ENCODE peak calls at places on chromosomes 11 and 22, in seven cellular contexts. I is HCT116, A is K562, C is H1, F is SK-N-SH, V is HepG2, Y is GM12878. H is an unnamed sample.

GRCh38 chr11:64787526-64788320 is 9.4 kb upstream of the SF1 start:
- DNase-seq in I (no peak), A (peak), C (no peak), F (peak), V (peak), Y (no peak), H (peak)

GRCh38 chr11:13883042-13883441 is 79.5 kb upstream of the SPON1 start:
- DNase-seq in I (no peak), A (no peak), C (no peak), F (no peak), V (no peak), Y (no peak), H (no peak)

GRCh38 chr22:39292561-39293074 is 26.8 kb downstream of the RPL3 start:
- DNase-seq in I (peak), A (peak), C (peak), F (no peak), V (peak), Y (no peak), H (peak)

GRCh38 chr22:23696326-23696851 is 5.6 kb downstream of the RGL4 start:
- DNase-seq in I (no peak), A (no peak), C (no peak), F (no peak), V (no peak), Y (peak), H (no peak)

GRCh38 chr22:24129980-24130379 is 51.3 kb upstream of the SUSD2 start:
- DNase-seq in I (no peak), A (no peak), C (no peak), F (no peak), V (no peak), Y (no peak), H (no peak)

GRCh38 chr11:30830666-30831065 is 244.5 kb upstream of the MPPED2 start:
- DNase-seq in I (no peak), A (no peak), C (no peak), F (no peak), V (no peak), Y (no peak), H (no peak)

GRCh38 chr22:24819941-24820461 is 14.0 kb downstream of the SGSM1 start:
- DNase-seq in I (no peak), A (no peak), C (no peak), F (peak), V (no peak), Y (no peak), H (no peak)

GRCh38 chr11:88555018-88555828 is 217.7 kb upstream of the CTSC start:
- DNase-seq in I (peak), A (no peak), C (no peak), F (no peak), V (no peak), Y (no peak), H (no peak)

GRCh38 chr11:11916981-11917399 is 75.2 kb downstream of the USP47 start:
- DNase-seq in I (no peak), A (no peak), C (no peak), F (no peak), V (peak), Y (no peak), H (no peak)

GRCh38 chr11:109994896-109995295 is 98.3 kb upstream of the ZC3H12C start:
- DNase-seq in I (no peak), A (no peak), C (no peak), F (peak), V (no peak), Y (no peak), H (no peak)

GRCh38 chr22:49228431-49229037 is 599.1 kb downstream of the BRD1 start:
- DNase-seq in I (no peak), A (no peak), C (no peak), F (no peak), V (no peak), Y (no peak), H (no peak)

GRCh38 chr11:104134760-104135159 is 29.2 kb downstream of the PDGFD start:
- DNase-seq in I (no peak), A (no peak), C (no peak), F (no peak), V (no peak), Y (no peak), H (no peak)

GRCh38 chr11:130471731-130472433 is 23.4 kb downstream of the ADAMTS15 start:
- DNase-seq in I (no peak), A (no peak), C (no peak), F (no peak), V (no peak), Y (no peak), H (no peak)

GRCh38 chr11:58592760-58593472 is 14.1 kb downstream of the ZFP91 start:
- DNase-seq in I (no peak), A (no peak), C (no peak), F (no peak), V (no peak), Y (no peak), H (peak)

GRCh38 chr11:18617688-18618340 is 16.3 kb downstream of the SPTY2D1 start:
- DNase-seq in I (no peak), A (no peak), C (no peak), F (no peak), V (no peak), Y (peak), H (no peak)

GRCh38 chr11:35917676-35918075 is 26.2 kb upstream of the LDLRAD3 start:
- DNase-seq in I (no peak), A (no peak), C (no peak), F (no peak), V (no peak), Y (no peak), H (no peak)

GRCh38 chr11:65182258-65183170 is 786 bp downstream of the CAPN1 start:
- DNase-seq in I (peak), A (peak), C (no peak), F (no peak), V (peak), Y (no peak), H (peak)

GRCh38 chr22:48309115-48309705 is 1518.5 kb downstream of the BRD1 start:
- DNase-seq in I (no peak), A (no peak), C (no peak), F (no peak), V (no peak), Y (no peak), H (no peak)

GRCh38 chr11:129451524-129451923 is 75.9 kb downstream of the BARX2 start:
- DNase-seq in I (no peak), A (no peak), C (no peak), F (no peak), V (no peak), Y (no peak), H (no peak)

GRCh38 chr11:130774703-130775102 is 141.6 kb downstream of the SNX19 start:
- DNase-seq in I (no peak), A (no peak), C (no peak), F (no peak), V (no peak), Y (no peak), H (no peak)

GRCh38 chr11:46338988-46339666 is 8.1 kb upstream of the DGKZ start:
- DNase-seq in I (no peak), A (no peak), C (peak), F (no peak), V (no peak), Y (no peak), H (peak)

GRCh38 chr22:36948273-36949055 is 35.0 kb downstream of the CSF2RB start:
- DNase-seq in I (no peak), A (no peak), C (no peak), F (no peak), V (no peak), Y (no peak), H (no peak)

GRCh38 chr11:7775689-7776088 is 21.1 kb downstream of the OR5P2 start:
- DNase-seq in I (no peak), A (no peak), C (no peak), F (no peak), V (no peak), Y (no peak), H (no peak)

GRCh38 chr11:57478971-57479663 is 18.8 kb downstream of the RTN4RL2 start:
- DNase-seq in I (no peak), A (no peak), C (no peak), F (peak), V (no peak), Y (no peak), H (no peak)

GRCh38 chr11:1330473-1330872 is 21.0 kb upstream of the TOLLIP start:
- DNase-seq in I (no peak), A (no peak), C (no peak), F (no peak), V (no peak), Y (no peak), H (no peak)
- TF ChIP-seq JUND in I (no peak), A (no peak), C (no peak), F (no peak), V (no peak), Y (no peak), H (no peak)

GRCh38 chr22:21963790-21964211 is 11.2 kb upstream of the PPM1F start:
- DNase-seq in I (no peak), A (no peak), C (no peak), F (no peak), V (no peak), Y (no peak), H (no peak)
- TF ChIP-seq JUND in I (no peak), A (no peak), C (no peak), F (no peak), V (no peak), Y (no peak), H (no peak)

GRCh38 chr11:28228196-28228595 is 120.0 kb downstream of the METTL15 start:
- DNase-seq in I (no peak), A (no peak), C (no peak), F (no peak), V (no peak), Y (no peak), H (no peak)
- TF ChIP-seq JUND in I (no peak), A (no peak), C (no peak), F (peak), V (no peak), Y (no peak), H (no peak)

DNA sequence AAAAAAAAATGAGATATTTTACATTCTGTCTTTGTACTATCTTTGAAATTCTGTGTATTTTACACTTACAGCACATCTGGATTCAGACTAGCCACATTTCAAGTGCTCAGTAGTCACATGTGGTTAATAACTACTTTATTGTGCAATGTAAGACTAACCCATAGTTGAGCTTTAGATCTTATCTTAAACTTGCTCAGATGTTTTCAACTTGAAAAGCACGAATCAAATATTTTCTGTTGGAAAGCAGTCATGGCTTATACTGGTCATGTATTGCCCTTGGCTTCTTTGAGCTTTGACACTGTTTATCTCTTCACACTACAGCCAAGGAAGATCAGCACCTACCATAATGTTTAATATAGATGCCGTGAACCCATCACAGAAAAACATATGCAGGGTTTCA is 4.3 kb downstream of the RBX1 start:
- DNase-seq in I (no peak), A (no peak), C (no peak), F (no peak), V (no peak), Y (no peak), H (no peak)
- TF ChIP-seq JUND in I (no peak), A (no peak), C (no peak), F (no peak), V (no peak), Y (no peak), H (no peak)

GRCh38 chr11:84532364-84532763 is 1094.8 kb downstream of the DLG2 start:
- DNase-seq in I (no peak), A (no peak), C (no peak), F (no peak), V (no peak), Y (no peak), H (no peak)
- TF ChIP-seq JUND in I (no peak), A (no peak), C (no peak), F (no peak), V (no peak), Y (no peak), H (no peak)

DNA sequence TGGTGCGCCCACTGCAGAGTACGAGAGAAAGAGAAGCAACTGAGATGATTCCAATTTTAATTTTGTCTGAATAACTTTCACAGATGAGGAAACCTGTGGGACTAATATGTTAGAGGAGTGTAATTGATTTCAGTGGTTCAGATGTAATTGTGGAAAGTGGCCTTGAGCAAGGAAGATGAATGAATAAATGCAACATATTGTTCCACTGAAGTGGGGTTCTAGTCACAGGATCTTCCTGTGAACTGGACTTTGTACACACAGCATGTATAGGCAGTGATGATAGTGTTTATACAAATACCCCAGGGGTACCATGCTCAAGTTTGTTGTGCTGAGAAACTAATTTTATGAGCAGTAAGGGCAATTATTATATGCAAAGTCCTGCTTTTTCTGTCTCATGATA is 255.3 kb upstream of the ANO3 start:
- DNase-seq in I (no peak), A (no peak), C (no peak), F (no peak), V (no peak), Y (no peak), H (no peak)
- TF ChIP-seq JUND in I (no peak), A (no peak), C (no peak), F (no peak), V (no peak), Y (no peak), H (no peak)

DNA sequence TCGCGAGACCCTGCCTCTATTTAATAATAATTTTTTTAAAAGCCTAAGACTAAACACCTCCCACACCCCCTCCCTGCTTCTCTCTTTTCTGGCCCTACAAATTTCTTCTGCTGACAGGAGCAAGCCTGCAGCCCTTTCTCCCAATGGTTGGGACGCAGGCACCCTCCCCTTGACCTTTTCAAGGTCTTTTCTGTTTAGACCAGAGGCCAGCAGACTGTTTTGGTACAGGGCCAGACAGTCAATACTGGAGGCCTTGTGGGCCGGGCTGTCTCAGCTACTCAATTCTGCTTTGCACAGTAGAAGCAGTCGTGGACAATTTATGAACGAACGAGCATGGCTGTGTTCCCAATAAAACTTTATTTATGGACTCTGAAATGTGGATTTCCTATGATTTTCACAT is 92.3 kb downstream of the SCN3B start:
- DNase-seq in I (no peak), A (no peak), C (no peak), F (no peak), V (no peak), Y (no peak), H (no peak)
- TF ChIP-seq JUND in I (no peak), A (no peak), C (no peak), F (no peak), V (no peak), Y (no peak), H (no peak)

H was measured in T47D.